ENCODE peak calls at places on chromosome 1, in six cellular contexts. U is hippocampal formation, E is AG09309, Q is AG04450, H is GF-D8, S is thoracic aorta. C is an unnamed sample.
A peak's percentile ranks its signal among the peaks of the same experiment; 100 is the strongest.

GRCh38 chr1:2412773-2413494 is 570 bp upstream of the PEX10 start:
- DNase-seq in H (no peak), S (no peak), U (no peak), E (no peak), Q (no peak), C (no peak)

GRCh38 chr1:185477638-185478216 is 160.7 kb upstream of the IVNS1ABP start:
- DNase-seq in H (no peak), S (no peak), E (no peak), U (no peak), Q (no peak), C (no peak)

GRCh38 chr1:165129568-165130164 is 226.8 kb downstream of the LMX1A start:
- DNase-seq in S (no peak), U (peak; percentile 6), H (no peak), E (no peak), Q (no peak), C (peak; percentile 44)

GRCh38 chr1:162305969-162306368 is 70.7 kb downstream of the SPATA46 start:
- DNase-seq in U (no peak), S (no peak), Q (no peak), H (no peak), E (no peak), C (peak; percentile 46)

GRCh38 chr1:162236201-162236600 is 140.5 kb downstream of the SPATA46 start:
- DNase-seq in S (no peak), E (no peak), U (no peak), H (no peak), Q (no peak), C (no peak)

GRCh38 chr1:9406111-9406510 is 113.4 kb downstream of the SPSB1 start:
- DNase-seq in E (no peak), H (no peak), S (no peak), Q (no peak), U (no peak), C (no peak)

GRCh38 chr1:213661346-213661745 is 326.4 kb upstream of the PROX1 start:
- DNase-seq in U (no peak), E (no peak), Q (no peak), H (no peak), S (no peak), C (no peak)

GRCh38 chr1:21379571-21379970 is 60.4 kb upstream of the NBPF3 start:
- DNase-seq in S (no peak), U (no peak), Q (no peak), H (no peak), E (no peak), C (no peak)

GRCh38 chr1:97247196-97247595 is 525.6 kb downstream of the PTBP2 start:
- DNase-seq in E (peak; percentile 8), H (peak; percentile 75), Q (no peak), S (no peak), U (no peak), C (peak; percentile 61)

GRCh38 chr1:201184734-201185453 is 5.7 kb upstream of the IGFN1 start:
- DNase-seq in Q (peak; percentile 60), S (no peak), U (peak; percentile 17), E (peak; percentile 75), H (no peak), C (peak; percentile 73)

GRCh38 chr1:233647625-233648024 is 33.7 kb downstream of the KCNK1 start:
- DNase-seq in Q (no peak), U (no peak), S (no peak), H (no peak), E (no peak), C (no peak)

GRCh38 chr1:157798211-157798610 is 21.3 kb upstream of the FCRL2 start:
- DNase-seq in S (no peak), Q (no peak), H (no peak), E (no peak), U (no peak), C (no peak)

C was measured in cardiac fibroblast.